ENCODE peak calls at places on chromosomes 1 and 21, in five cellular contexts. C is spleen, Y is ACHN, W is AG09319, N is NCI-H774. M is an unnamed sample.
A peak's percentile ranks its signal among the peaks of the same experiment; 100 is the strongest.

GRCh38 chr1:44785501-44786137 is 2.4 kb downstream of the BEST4 start:
- DNase-seq in C (peak; percentile 69), Y (no peak), W (no peak), N (no peak), M (no peak)

GRCh38 chr1:195590649-195591048 is 1017.6 kb downstream of the KCNT2 start:
- DNase-seq in C (no peak), Y (no peak), W (no peak), N (no peak), M (no peak)

GRCh38 chr1:89550995-89551394 is 26.4 kb downstream of the LRRC8B start:
- DNase-seq in C (no peak), Y (no peak), W (no peak), N (no peak), M (no peak)

GRCh38 chr1:167899253-167899681 is 14.7 kb downstream of the ADCY10 start:
- DNase-seq in C (no peak), Y (no peak), W (peak; percentile 10), N (no peak), M (no peak)

GRCh38 chr1:78619803-78620579 is at the start of gene IFI44L:
- DNase-seq in C (peak; percentile 32), Y (peak; percentile 41), W (peak; percentile 35), N (no peak), M (no peak)

GRCh38 chr21:39441502-39442475 is 3.8 kb downstream of the LCA5L start:
- DNase-seq in C (no peak), Y (peak; percentile 52), W (no peak), N (no peak), M (peak; percentile 42)

GRCh38 chr1:180268556-180269044 is 38.5 kb downstream of the LHX4 start:
- DNase-seq in C (peak; percentile 31), Y (no peak), W (no peak), N (no peak), M (no peak)

GRCh38 chr1:204558467-204558866 is 42.3 kb downstream of the MDM4 start:
- DNase-seq in C (no peak), Y (no peak), W (no peak), N (peak; percentile 47), M (no peak)

GRCh38 chr21:37767984-37768383 is 148.3 kb downstream of the KCNJ6 start:
- DNase-seq in C (no peak), Y (no peak), W (no peak), N (no peak), M (no peak)

GRCh38 chr21:44773291-44773932 is 28.2 kb downstream of the UBE2G2 start:
- DNase-seq in C (peak; percentile 51), Y (peak; percentile 28), W (no peak), N (peak; percentile 50), M (no peak)

GRCh38 chr1:163842546-163842945 is 520.8 kb downstream of the NUF2 start:
- DNase-seq in C (no peak), Y (no peak), W (no peak), N (no peak), M (no peak)

GRCh38 chr1:78408830-78409229 is 81.9 kb upstream of the PTGFR start:
- DNase-seq in C (no peak), Y (no peak), W (peak; percentile 19), N (no peak), M (no peak)

GRCh38 chr1:25707280-25708016 is 90.9 kb downstream of the MAN1C1 start:
- DNase-seq in C (no peak), Y (no peak), W (peak; percentile 59), N (no peak), M (no peak)

GRCh38 chr1:21673277-21673780 is 4.2 kb upstream of the RAP1GAP start:
- DNase-seq in C (peak; percentile 47), Y (no peak), W (peak; percentile 67), N (no peak), M (no peak)

GRCh38 chr1:25781130-25781433 is 18.9 kb upstream of the SELENON start:
- DNase-seq in C (no peak), Y (no peak), W (no peak), N (no peak), M (no peak)

GRCh38 chr1:113874017-113874879 is 2.7 kb upstream of the PTPN22 start:
- DNase-seq in C (no peak), Y (peak; percentile 14), W (no peak), N (no peak), M (no peak)

GRCh38 chr1:164308101-164308500 is 250.9 kb upstream of the PBX1 start:
- DNase-seq in C (no peak), Y (no peak), W (no peak), N (no peak), M (no peak)

GRCh38 chr21:45110873-45111624 is 36.7 kb downstream of the ADARB1 start:
- DNase-seq in C (no peak), Y (no peak), W (no peak), N (no peak), M (no peak)

GRCh38 chr1:228274452-228275153 is 66.8 kb downstream of the OBSCN start:
- DNase-seq in C (peak; percentile 75), Y (no peak), W (no peak), N (no peak), M (no peak)

GRCh38 chr1:214331827-214332423 is 51.0 kb downstream of the SMYD2 start:
- DNase-seq in C (no peak), Y (peak; percentile 68), W (no peak), N (peak; percentile 12), M (peak; percentile 68)

GRCh38 chr1:54564312-54565112 is 16.5 kb downstream of the ACOT11 start:
- DNase-seq in C (peak; percentile 69), Y (no peak), W (no peak), N (peak; percentile 80), M (no peak)

GRCh38 chr1:6401673-6402072 is 8.1 kb upstream of the ACOT7 start:
- DNase-seq in C (no peak), Y (no peak), W (no peak), N (no peak), M (no peak)

GRCh38 chr1:3717041-3717714 is 35.1 kb upstream of the CCDC27 start:
- DNase-seq in C (no peak), Y (no peak), W (no peak), N (no peak), M (peak; percentile 65)

GRCh38 chr1:6588128-6588892 is 8.5 kb downstream of the ZBTB48 start:
- DNase-seq in C (no peak), Y (no peak), W (no peak), N (no peak), M (no peak)

M was measured in HTR-8/SVneo.